ENCODE peak calls at places on chromosome 10, in five cellular contexts. D is A549, L is GM12878, G is HepG2, H is K562. T is an unnamed sample.

GRCh38 chr10:6300106-6300783 is 97.5 kb downstream of the PFKFB3 start:
- DNase-seq in G (no peak), D (no peak), H (no peak), L (peak), T (no peak)

GRCh38 chr10:13338337-13339128 is 9.6 kb downstream of the SEPHS1 start:
- DNase-seq in D (no peak), G (no peak), L (no peak), H (no peak), T (peak)

GRCh38 chr10:62638062-62638477 is 166.4 kb upstream of the ADO start:
- DNase-seq in L (peak), D (no peak), H (no peak), G (no peak), T (no peak)

GRCh38 chr10:79248341-79248931 is 98.8 kb upstream of the PPIF start:
- DNase-seq in G (no peak), L (no peak), D (no peak), H (no peak), T (no peak)

GRCh38 chr10:10911471-10911921 is 106.2 kb upstream of the CELF2 start:
- DNase-seq in L (no peak), H (no peak), D (no peak), G (no peak), T (peak)

GRCh38 chr10:11742009-11742778 is at the start of gene ECHDC3:
- DNase-seq in L (no peak), H (peak), D (peak), G (no peak), T (peak)

GRCh38 chr10:110401401-110402076 is 96.2 kb upstream of the DUSP5 start:
- DNase-seq in H (no peak), D (no peak), G (no peak), L (no peak), T (peak)

GRCh38 chr10:78746178-78746763 is 322.5 kb upstream of the ZMIZ1 start:
- DNase-seq in D (no peak), G (no peak), H (no peak), L (no peak), T (no peak)

GRCh38 chr10:12205082-12205481 is 9.1 kb downstream of the CDC123 start:
- DNase-seq in G (no peak), L (no peak), D (no peak), H (no peak), T (no peak)

DNA sequence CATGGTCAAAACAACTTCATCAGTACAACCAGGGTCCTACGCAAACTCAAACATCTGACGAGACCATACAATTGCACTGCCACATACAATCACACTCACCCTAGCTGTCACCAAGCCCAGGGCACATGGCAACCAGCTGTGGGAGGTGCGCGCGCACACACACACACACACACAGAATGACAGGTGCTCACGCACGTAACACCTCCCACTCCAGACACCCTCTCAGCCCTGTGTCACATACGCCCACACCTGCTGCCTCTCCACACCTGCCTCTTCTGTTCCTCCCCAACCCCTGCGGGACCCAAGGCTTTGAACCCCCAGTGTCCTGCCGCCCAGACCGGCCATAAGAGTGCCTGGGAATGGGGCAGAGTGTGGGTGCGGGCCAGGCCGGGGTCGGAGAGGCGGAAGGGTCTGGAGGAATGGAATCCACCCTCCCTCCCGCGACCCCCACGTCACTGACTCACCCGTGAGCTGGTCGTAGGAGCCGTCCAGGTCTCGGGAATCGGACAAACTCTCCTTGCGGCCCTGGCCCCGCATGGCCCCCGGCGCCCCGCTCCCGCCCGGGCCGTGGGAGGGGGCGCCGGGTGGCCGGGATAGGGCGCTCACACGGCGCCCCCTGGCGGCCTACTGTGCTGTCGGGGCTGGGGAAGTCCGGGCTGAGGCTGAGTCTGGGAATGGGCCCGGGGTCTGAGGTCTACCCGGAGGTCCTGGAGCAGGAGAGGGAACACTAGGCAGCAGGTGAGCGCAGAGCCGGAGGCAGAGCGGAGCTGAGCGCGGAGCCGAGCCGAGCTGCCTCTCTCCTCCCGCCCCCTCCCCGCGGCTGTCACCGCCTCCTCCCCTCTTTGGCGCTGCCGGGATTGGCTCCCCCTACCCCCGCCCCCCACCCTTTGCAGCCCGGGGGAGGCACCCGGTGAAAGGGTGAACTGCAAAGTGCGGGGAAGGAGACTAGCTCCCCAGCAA is at the start of gene KCNIP2:
- DNase-seq in D (peak), G (no peak), L (no peak), H (no peak), T (no peak)
- H3K4me2 ChIP-seq in D (peak), G (no peak), L (peak), H (no peak), T (no peak)

GRCh38 chr10:43162604-43163003 is 24.4 kb downstream of the CSGALNACT2 start:
- DNase-seq in G (no peak), H (no peak), L (no peak), D (no peak), T (no peak)
- TF ChIP-seq MYC in G (no peak), H (no peak), L (no peak), D (no peak), T (no peak)

DNA sequence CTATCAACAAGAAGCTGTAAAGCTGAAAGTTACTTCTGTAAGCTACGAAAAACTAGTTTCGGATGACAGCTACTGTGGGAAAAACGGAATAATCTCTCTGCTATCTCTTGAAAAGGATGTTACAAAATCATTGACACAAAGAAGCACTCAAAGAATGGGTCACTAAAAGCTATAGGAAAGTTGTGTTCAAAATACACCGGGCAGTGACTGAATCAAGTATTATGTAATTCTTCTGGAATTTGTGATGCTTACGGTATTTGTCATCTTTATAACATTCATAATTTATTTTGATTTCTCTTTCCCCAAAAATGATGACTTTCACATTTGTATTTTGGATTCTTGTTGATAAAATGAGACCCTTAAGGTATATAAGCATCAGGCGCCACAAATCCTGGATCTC is 112.1 kb upstream of the KLF6 start:
- DNase-seq in D (no peak), L (no peak), H (no peak), G (no peak), T (peak)
- H3K4me2 ChIP-seq in D (peak), L (no peak), H (no peak), G (no peak), T (peak)

DNA sequence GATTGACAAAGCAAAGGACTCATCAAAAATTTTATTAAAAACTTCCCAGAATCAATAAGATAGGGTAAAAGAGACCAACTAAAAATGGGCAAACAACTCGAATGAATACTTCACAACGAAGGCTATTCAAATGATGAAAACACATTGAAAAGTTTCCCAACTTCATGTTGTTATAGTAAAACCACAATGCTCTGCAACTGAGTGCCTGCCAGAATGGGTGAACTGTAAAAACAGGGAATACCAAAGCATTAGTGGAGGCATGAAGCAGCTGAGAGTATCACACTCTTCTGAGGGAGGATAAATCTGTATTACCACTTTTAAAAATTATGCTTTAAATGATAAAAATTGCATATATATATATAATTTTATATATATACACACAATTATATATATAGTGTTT is 1214.7 kb downstream of the SORCS3 start:
- DNase-seq in D (no peak), G (no peak), L (no peak), H (no peak), T (no peak)
- TF ChIP-seq MYC in D (no peak), G (no peak), L (no peak), H (no peak), T (no peak)

DNA sequence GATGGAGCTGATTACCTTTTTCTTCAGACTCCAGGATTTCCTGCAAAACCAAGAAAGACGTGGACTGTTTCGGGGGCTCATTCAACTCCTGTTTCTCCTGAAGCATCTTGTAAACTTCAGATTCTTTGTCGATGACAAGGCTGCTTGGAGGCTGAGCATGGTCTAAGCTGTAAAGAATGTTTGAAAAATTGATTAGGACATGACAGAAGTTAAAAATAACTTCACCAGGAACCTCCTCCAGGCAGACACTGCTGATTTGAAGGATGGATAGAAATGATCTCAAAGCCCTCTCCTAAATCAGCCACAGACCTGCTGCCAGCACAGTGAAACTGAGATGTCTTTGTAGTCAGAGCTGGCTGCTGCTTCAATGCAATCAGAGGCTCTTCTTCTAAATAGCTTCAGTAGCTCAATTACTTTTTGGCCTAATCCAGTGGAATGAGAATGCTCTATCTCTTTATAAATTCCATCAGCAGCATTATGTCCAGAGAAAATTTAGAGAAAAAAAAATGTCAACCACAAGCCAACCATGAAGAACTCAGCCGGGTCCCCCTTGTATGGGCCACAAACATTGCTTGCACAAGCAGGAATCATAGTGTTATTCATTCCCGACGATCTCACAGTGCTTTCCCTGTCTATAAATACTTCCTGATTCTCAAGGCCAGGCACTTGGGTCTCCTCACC is 43.5 kb downstream of the PDLIM1 start:
- DNase-seq in G (peak), L (no peak), D (no peak), H (no peak), T (no peak)
- H3K4me2 ChIP-seq in G (no peak), L (no peak), D (peak), H (no peak), T (no peak)

DNA sequence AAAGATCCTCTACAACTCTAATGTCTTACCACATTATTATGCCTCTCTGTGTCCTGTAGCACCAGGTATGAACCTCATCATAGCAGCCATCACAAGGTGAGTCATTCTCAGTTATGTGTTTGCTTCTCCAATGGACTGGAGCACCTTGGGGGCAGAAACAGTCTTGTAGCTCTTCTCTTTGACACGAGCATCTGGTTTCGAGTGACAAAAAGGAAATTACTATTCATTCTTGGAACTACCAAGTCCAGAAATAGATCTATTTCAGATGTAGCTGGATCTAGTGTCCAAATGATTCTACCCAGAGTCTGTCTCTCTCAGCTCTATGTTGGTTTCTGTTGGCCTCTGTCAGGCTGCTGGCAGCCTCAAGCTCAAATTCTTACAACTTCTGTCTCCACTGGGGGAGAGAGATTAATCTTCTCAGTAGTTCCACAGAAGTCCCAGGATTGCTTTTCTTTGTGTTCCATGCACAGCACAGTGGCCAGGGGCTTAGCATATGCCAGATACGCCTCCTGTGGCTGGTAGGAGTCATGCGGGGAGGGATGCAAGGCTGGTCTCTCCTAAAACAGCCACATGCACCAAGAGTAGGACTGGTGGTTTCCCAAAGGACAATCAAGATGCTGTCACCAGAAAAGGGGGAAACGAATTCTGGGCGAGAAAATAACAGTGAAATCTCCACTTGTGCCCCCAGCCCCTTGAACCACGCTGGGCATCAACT is 37.2 kb upstream of the PAPSS2 start:
- DNase-seq in G (no peak), H (no peak), L (no peak), D (no peak), T (no peak)
- TF ChIP-seq MYC in G (no peak), H (no peak), L (no peak), D (no peak), T (no peak)

DNA sequence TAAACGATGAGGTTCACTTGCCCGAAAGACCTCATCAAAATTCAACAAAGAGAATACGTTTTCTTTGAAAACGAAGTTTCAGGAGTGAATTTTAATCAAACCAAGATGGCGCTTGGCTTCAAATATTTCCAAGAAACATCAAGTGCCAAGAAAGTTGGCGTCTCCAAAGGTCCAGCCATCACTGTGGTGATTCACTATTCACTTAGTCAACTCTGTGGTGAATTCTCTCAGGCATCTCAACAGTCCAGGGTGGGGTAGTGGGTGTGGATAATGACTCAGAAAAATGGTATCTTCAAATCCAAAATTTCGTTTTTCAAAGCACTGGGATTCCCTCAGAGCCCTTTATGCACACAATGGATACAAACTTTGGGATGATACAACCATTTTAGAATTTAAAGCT is 133.1 kb downstream of the SVIL start:
- DNase-seq in D (peak), H (no peak), L (no peak), G (no peak), T (no peak)
- H3K4me2 ChIP-seq in D (peak), H (no peak), L (no peak), G (no peak), T (no peak)

T was measured in endothelial cell of umbilical vein.